ENCODE peak calls at places on chromosomes 3 and 15, in six cellular contexts. One of them, this sample, is unnamed.

GRCh38 chr3:21755896-21756295 is 4.9 kb upstream of the ZNF385D start:
- DNase-seq in fibroblast of mammary gland: no peak
- DNase-seq in brain microvascular endothelial cell: no peak
- DNase-seq in fibroblast of lung: no peak
- DNase-seq in dorsolateral prefrontal cortex: no peak
- DNase-seq in endothelial cell of umbilical vein: no peak
- DNase-seq in this sample: no peak

GRCh38 chr3:107676469-107677309 is 153.9 kb downstream of the BBX start:
- DNase-seq in fibroblast of lung: peak
- DNase-seq in fibroblast of mammary gland: peak
- DNase-seq in brain microvascular endothelial cell: no peak
- DNase-seq in dorsolateral prefrontal cortex: no peak
- DNase-seq in endothelial cell of umbilical vein: peak
- DNase-seq in this sample: no peak

GRCh38 chr15:47542312-47543094 is 174.8 kb upstream of the SEMA6D start:
- DNase-seq in endothelial cell of umbilical vein: no peak
- DNase-seq in brain microvascular endothelial cell: no peak
- DNase-seq in fibroblast of mammary gland: peak
- DNase-seq in fibroblast of lung: no peak
- DNase-seq in dorsolateral prefrontal cortex: no peak
- DNase-seq in this sample: no peak

GRCh38 chr15:68630836-68631235 is 52.0 kb downstream of the CORO2B start:
- DNase-seq in dorsolateral prefrontal cortex: no peak
- DNase-seq in fibroblast of lung: no peak
- DNase-seq in brain microvascular endothelial cell: no peak
- DNase-seq in fibroblast of mammary gland: no peak
- DNase-seq in endothelial cell of umbilical vein: no peak
- DNase-seq in this sample: no peak

GRCh38 chr3:55645406-55645805 is 158.3 kb upstream of the WNT5A start:
- DNase-seq in brain microvascular endothelial cell: no peak
- DNase-seq in fibroblast of lung: no peak
- DNase-seq in dorsolateral prefrontal cortex: no peak
- DNase-seq in endothelial cell of umbilical vein: no peak
- DNase-seq in fibroblast of mammary gland: no peak
- DNase-seq in this sample: no peak

GRCh38 chr15:85174521-85174920 is 192.9 kb downstream of the PDE8A start:
- DNase-seq in fibroblast of mammary gland: no peak
- DNase-seq in brain microvascular endothelial cell: no peak
- DNase-seq in fibroblast of lung: no peak
- DNase-seq in dorsolateral prefrontal cortex: no peak
- DNase-seq in endothelial cell of umbilical vein: no peak
- DNase-seq in this sample: no peak

GRCh38 chr15:45458746-45459403 is 63.7 kb downstream of the SLC30A4 start:
- DNase-seq in brain microvascular endothelial cell: no peak
- DNase-seq in dorsolateral prefrontal cortex: peak
- DNase-seq in fibroblast of mammary gland: peak
- DNase-seq in endothelial cell of umbilical vein: peak
- DNase-seq in fibroblast of lung: peak
- DNase-seq in this sample: peak

GRCh38 chr3:81268526-81268925 is 492.9 kb downstream of the GBE1 start:
- DNase-seq in brain microvascular endothelial cell: no peak
- DNase-seq in endothelial cell of umbilical vein: no peak
- DNase-seq in dorsolateral prefrontal cortex: no peak
- DNase-seq in fibroblast of lung: no peak
- DNase-seq in fibroblast of mammary gland: no peak
- DNase-seq in this sample: no peak

GRCh38 chr3:157669403-157669802 is 166.2 kb upstream of the VEPH1 start:
- DNase-seq in dorsolateral prefrontal cortex: no peak
- DNase-seq in fibroblast of mammary gland: peak
- DNase-seq in brain microvascular endothelial cell: no peak
- DNase-seq in fibroblast of lung: no peak
- DNase-seq in endothelial cell of umbilical vein: no peak
- DNase-seq in this sample: no peak

GRCh38 chr3:30114918-30115317 is 491.5 kb upstream of the TGFBR2 start:
- DNase-seq in fibroblast of lung: peak
- DNase-seq in endothelial cell of umbilical vein: no peak
- DNase-seq in brain microvascular endothelial cell: no peak
- DNase-seq in fibroblast of mammary gland: no peak
- DNase-seq in dorsolateral prefrontal cortex: no peak
- DNase-seq in this sample: no peak

GRCh38 chr3:136733317-136733833 is 18.8 kb downstream of the STAG1 start:
- DNase-seq in fibroblast of lung: no peak
- DNase-seq in dorsolateral prefrontal cortex: no peak
- DNase-seq in fibroblast of mammary gland: peak
- DNase-seq in brain microvascular endothelial cell: no peak
- DNase-seq in endothelial cell of umbilical vein: peak
- DNase-seq in this sample: no peak

GRCh38 chr3:70811880-70812279 is 499.4 kb upstream of the MDFIC2 start:
- DNase-seq in fibroblast of lung: peak
- DNase-seq in brain microvascular endothelial cell: peak
- DNase-seq in fibroblast of mammary gland: peak
- DNase-seq in endothelial cell of umbilical vein: no peak
- DNase-seq in dorsolateral prefrontal cortex: no peak
- DNase-seq in this sample: no peak

GRCh38 chr3:100880845-100881244 is 112.4 kb downstream of the ABI3BP start:
- DNase-seq in fibroblast of lung: peak
- DNase-seq in dorsolateral prefrontal cortex: no peak
- DNase-seq in fibroblast of mammary gland: peak
- DNase-seq in endothelial cell of umbilical vein: no peak
- DNase-seq in brain microvascular endothelial cell: no peak
- DNase-seq in this sample: no peak

GRCh38 chr3:97901327-97902295 is 70.6 kb downstream of the RIOX2 start:
- DNase-seq in dorsolateral prefrontal cortex: no peak
- DNase-seq in brain microvascular endothelial cell: no peak
- DNase-seq in endothelial cell of umbilical vein: peak
- DNase-seq in fibroblast of mammary gland: peak
- DNase-seq in fibroblast of lung: peak
- DNase-seq in this sample: no peak

GRCh38 chr15:67097893-67098740 is 32.7 kb downstream of the SMAD3 start:
- DNase-seq in fibroblast of mammary gland: peak
- DNase-seq in endothelial cell of umbilical vein: no peak
- DNase-seq in dorsolateral prefrontal cortex: no peak
- DNase-seq in brain microvascular endothelial cell: peak
- DNase-seq in fibroblast of lung: peak
- DNase-seq in this sample: no peak

GRCh38 chr15:98039596-98039995 is 79.1 kb downstream of the ARRDC4 start:
- DNase-seq in dorsolateral prefrontal cortex: no peak
- DNase-seq in fibroblast of mammary gland: no peak
- DNase-seq in endothelial cell of umbilical vein: no peak
- DNase-seq in brain microvascular endothelial cell: no peak
- DNase-seq in fibroblast of lung: no peak
- DNase-seq in this sample: no peak

GRCh38 chr15:98043160-98044059 is 82.9 kb downstream of the ARRDC4 start:
- DNase-seq in endothelial cell of umbilical vein: no peak
- DNase-seq in brain microvascular endothelial cell: no peak
- DNase-seq in fibroblast of lung: no peak
- DNase-seq in dorsolateral prefrontal cortex: no peak
- DNase-seq in fibroblast of mammary gland: no peak
- DNase-seq in this sample: no peak
- TF ChIP-seq CTCF in endothelial cell of umbilical vein: no peak
- TF ChIP-seq CTCF in brain microvascular endothelial cell: no peak
- TF ChIP-seq CTCF in fibroblast of lung: no peak
- TF ChIP-seq CTCF in dorsolateral prefrontal cortex: no peak
- TF ChIP-seq CTCF in fibroblast of mammary gland: no peak
- TF ChIP-seq CTCF in this sample: peak

GRCh38 chr3:68336042-68336441 is 596.3 kb downstream of the TAFA4 start:
- DNase-seq in dorsolateral prefrontal cortex: no peak
- DNase-seq in brain microvascular endothelial cell: no peak
- DNase-seq in endothelial cell of umbilical vein: no peak
- DNase-seq in fibroblast of mammary gland: no peak
- DNase-seq in fibroblast of lung: no peak
- DNase-seq in this sample: no peak
- TF ChIP-seq CTCF in dorsolateral prefrontal cortex: no peak
- TF ChIP-seq CTCF in brain microvascular endothelial cell: no peak
- TF ChIP-seq CTCF in endothelial cell of umbilical vein: no peak
- TF ChIP-seq CTCF in fibroblast of mammary gland: no peak
- TF ChIP-seq CTCF in fibroblast of lung: no peak
- TF ChIP-seq CTCF in this sample: no peak

GRCh38 chr15:95850837-95851236 is 479.7 kb upstream of the NR2F2 start:
- DNase-seq in endothelial cell of umbilical vein: no peak
- DNase-seq in fibroblast of mammary gland: no peak
- DNase-seq in fibroblast of lung: no peak
- DNase-seq in brain microvascular endothelial cell: no peak
- DNase-seq in dorsolateral prefrontal cortex: no peak
- DNase-seq in this sample: no peak
- TF ChIP-seq CTCF in endothelial cell of umbilical vein: no peak
- TF ChIP-seq CTCF in fibroblast of mammary gland: no peak
- TF ChIP-seq CTCF in fibroblast of lung: no peak
- TF ChIP-seq CTCF in brain microvascular endothelial cell: no peak
- TF ChIP-seq CTCF in dorsolateral prefrontal cortex: no peak
- TF ChIP-seq CTCF in this sample: no peak

GRCh38 chr3:31135546-31135945 is 241.1 kb upstream of the GADL1 start:
- DNase-seq in fibroblast of lung: no peak
- DNase-seq in brain microvascular endothelial cell: no peak
- DNase-seq in endothelial cell of umbilical vein: no peak
- DNase-seq in fibroblast of mammary gland: no peak
- DNase-seq in dorsolateral prefrontal cortex: no peak
- DNase-seq in this sample: no peak

GRCh38 chr3:31133541-31133940 is 239.1 kb upstream of the GADL1 start:
- DNase-seq in endothelial cell of umbilical vein: no peak
- DNase-seq in fibroblast of lung: no peak
- DNase-seq in brain microvascular endothelial cell: no peak
- DNase-seq in fibroblast of mammary gland: no peak
- DNase-seq in dorsolateral prefrontal cortex: no peak
- DNase-seq in this sample: no peak

GRCh38 chr3:31137718-31138465 is 243.4 kb upstream of the GADL1 start:
- DNase-seq in endothelial cell of umbilical vein: no peak
- DNase-seq in fibroblast of lung: no peak
- DNase-seq in brain microvascular endothelial cell: no peak
- DNase-seq in dorsolateral prefrontal cortex: no peak
- DNase-seq in fibroblast of mammary gland: no peak
- DNase-seq in this sample: no peak

GRCh38 chr3:31129241-31129640 is 234.8 kb upstream of the GADL1 start:
- DNase-seq in dorsolateral prefrontal cortex: no peak
- DNase-seq in endothelial cell of umbilical vein: no peak
- DNase-seq in fibroblast of lung: no peak
- DNase-seq in fibroblast of mammary gland: no peak
- DNase-seq in brain microvascular endothelial cell: no peak
- DNase-seq in this sample: no peak

DNA sequence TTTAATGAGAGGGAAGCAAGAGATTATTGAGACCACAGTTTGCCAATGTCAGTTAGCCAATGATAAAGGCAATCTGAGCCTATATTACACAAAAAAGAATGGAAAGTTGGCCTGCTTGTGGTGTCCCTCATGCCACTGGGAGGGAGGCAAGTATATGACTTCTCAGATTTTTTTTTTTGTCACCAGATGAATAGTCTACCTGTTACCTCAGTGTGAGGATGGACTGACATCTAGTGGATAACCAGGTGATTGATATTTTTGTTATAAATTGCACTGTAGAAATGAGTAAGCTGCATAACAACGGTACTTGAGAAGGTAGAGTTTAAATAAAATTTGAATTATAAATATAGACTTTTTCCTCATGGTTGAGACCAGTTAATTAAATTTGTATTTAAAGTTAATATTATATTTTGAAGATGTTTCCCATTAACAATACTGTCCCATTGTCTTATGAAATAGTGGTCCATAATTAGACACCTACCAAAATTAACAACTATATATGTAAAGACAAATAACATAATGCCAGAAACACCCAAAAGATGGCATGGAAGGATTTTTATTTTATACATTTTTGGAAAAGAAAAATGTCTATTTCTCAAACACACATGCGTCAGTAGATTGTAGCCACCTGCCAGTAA is 237.8 kb upstream of the GADL1 start:
- DNase-seq in fibroblast of lung: peak
- DNase-seq in dorsolateral prefrontal cortex: no peak
- DNase-seq in brain microvascular endothelial cell: peak
- DNase-seq in fibroblast of mammary gland: peak
- DNase-seq in endothelial cell of umbilical vein: peak
- DNase-seq in this sample: peak
- TF ChIP-seq CTCF in fibroblast of lung: no peak
- TF ChIP-seq CTCF in dorsolateral prefrontal cortex: peak
- TF ChIP-seq CTCF in brain microvascular endothelial cell: peak
- TF ChIP-seq CTCF in fibroblast of mammary gland: peak
- TF ChIP-seq CTCF in endothelial cell of umbilical vein: peak
- TF ChIP-seq CTCF in this sample: peak